ENCODE peak calls at places on chromosomes 5 and 9, in four cellular contexts. One of them, this sample, is unnamed.

GRCh38 chr9:98943682-98944129 is at the start of gene COL15A1:
- DNase-seq in uterus: peak
- DNase-seq in activated CD4-positive, alpha-beta T cell treated with anti-CD3 and anti-CD28 coated beads, Interleukin-2, amount 10 ng/mL, durations not matched to agents 7 days and 5 days: no peak
- DNase-seq in GM03348: peak
- DNase-seq in this sample: no peak

GRCh38 chr5:31753700-31754461 is 115.0 kb downstream of the PDZD2 start:
- DNase-seq in uterus: no peak
- DNase-seq in activated CD4-positive, alpha-beta T cell treated with anti-CD3 and anti-CD28 coated beads, Interleukin-2, amount 10 ng/mL, durations not matched to agents 7 days and 5 days: no peak
- DNase-seq in GM03348: no peak
- DNase-seq in this sample: no peak

GRCh38 chr5:141186897-141187512 is at the start of gene PCDHB9:
- DNase-seq in uterus: no peak
- DNase-seq in activated CD4-positive, alpha-beta T cell treated with anti-CD3 and anti-CD28 coated beads, Interleukin-2, amount 10 ng/mL, durations not matched to agents 7 days and 5 days: no peak
- DNase-seq in GM03348: peak
- DNase-seq in this sample: no peak

GRCh38 chr5:15440434-15440833 is 59.5 kb upstream of the FBXL7 start:
- DNase-seq in uterus: no peak
- DNase-seq in activated CD4-positive, alpha-beta T cell treated with anti-CD3 and anti-CD28 coated beads, Interleukin-2, amount 10 ng/mL, durations not matched to agents 7 days and 5 days: no peak
- DNase-seq in GM03348: peak
- DNase-seq in this sample: no peak

GRCh38 chr5:76257225-76257833 is 145.8 kb upstream of the IQGAP2 start:
- DNase-seq in uterus: no peak
- DNase-seq in activated CD4-positive, alpha-beta T cell treated with anti-CD3 and anti-CD28 coated beads, Interleukin-2, amount 10 ng/mL, durations not matched to agents 7 days and 5 days: no peak
- DNase-seq in GM03348: no peak
- DNase-seq in this sample: no peak

GRCh38 chr9:21144620-21145019 is 3.0 kb upstream of the IFNW1 start:
- DNase-seq in uterus: no peak
- DNase-seq in activated CD4-positive, alpha-beta T cell treated with anti-CD3 and anti-CD28 coated beads, Interleukin-2, amount 10 ng/mL, durations not matched to agents 7 days and 5 days: peak
- DNase-seq in GM03348: no peak
- DNase-seq in this sample: no peak

GRCh38 chr9:134218230-134218629 is 53.9 kb upstream of the RNU6ATAC start:
- DNase-seq in uterus: no peak
- DNase-seq in activated CD4-positive, alpha-beta T cell treated with anti-CD3 and anti-CD28 coated beads, Interleukin-2, amount 10 ng/mL, durations not matched to agents 7 days and 5 days: no peak
- DNase-seq in GM03348: no peak
- DNase-seq in this sample: no peak

GRCh38 chr5:178421699-178422399 is 168.3 kb downstream of the COL23A1 start:
- DNase-seq in uterus: no peak
- DNase-seq in activated CD4-positive, alpha-beta T cell treated with anti-CD3 and anti-CD28 coated beads, Interleukin-2, amount 10 ng/mL, durations not matched to agents 7 days and 5 days: no peak
- DNase-seq in GM03348: no peak
- DNase-seq in this sample: no peak

GRCh38 chr5:66828551-66829421 is 232.6 kb downstream of the MAST4 start:
- DNase-seq in uterus: peak
- DNase-seq in activated CD4-positive, alpha-beta T cell treated with anti-CD3 and anti-CD28 coated beads, Interleukin-2, amount 10 ng/mL, durations not matched to agents 7 days and 5 days: peak
- DNase-seq in GM03348: peak
- DNase-seq in this sample: peak

GRCh38 chr5:10689391-10690081 is 71.5 kb downstream of the DAP start:
- DNase-seq in uterus: no peak
- DNase-seq in activated CD4-positive, alpha-beta T cell treated with anti-CD3 and anti-CD28 coated beads, Interleukin-2, amount 10 ng/mL, durations not matched to agents 7 days and 5 days: peak
- DNase-seq in GM03348: peak
- DNase-seq in this sample: no peak

GRCh38 chr5:108259306-108259705 is 122.6 kb downstream of the FBXL17 start:
- DNase-seq in uterus: no peak
- DNase-seq in activated CD4-positive, alpha-beta T cell treated with anti-CD3 and anti-CD28 coated beads, Interleukin-2, amount 10 ng/mL, durations not matched to agents 7 days and 5 days: no peak
- DNase-seq in GM03348: peak
- DNase-seq in this sample: no peak

GRCh38 chr9:13035822-13036221 is 243.7 kb downstream of the MPDZ start:
- DNase-seq in uterus: no peak
- DNase-seq in activated CD4-positive, alpha-beta T cell treated with anti-CD3 and anti-CD28 coated beads, Interleukin-2, amount 10 ng/mL, durations not matched to agents 7 days and 5 days: no peak
- DNase-seq in GM03348: no peak
- DNase-seq in this sample: no peak

This sample was measured in immature natural killer cell.